ENCODE peak calls at places on chromosomes 1 and 21, in four cellular contexts. E, L, K and M are unnamed samples.

GRCh38 chr1:225923381-225923691 is 714 bp downstream of the PYCR2 start:
- DNase-seq in E (peak; percentile 66), L (no peak), K (no peak), M (no peak)

GRCh38 chr1:84835169-84835568 is 57.8 kb downstream of the LPAR3 start:
- DNase-seq in E (no peak), L (no peak), K (peak; percentile 66), M (no peak)

GRCh38 chr1:15849775-15850449 is 2.4 kb downstream of the SPEN start:
- DNase-seq in E (no peak), L (peak; percentile 64), K (peak; percentile 55), M (peak; percentile 41)

GRCh38 chr1:204286841-204287387 is 72.8 kb downstream of the PLEKHA6 start:
- DNase-seq in E (no peak), L (no peak), K (peak; percentile 86), M (no peak)

GRCh38 chr1:180785887-180786286 is 126.8 kb upstream of the KIAA1614 start:
- DNase-seq in E (no peak), L (no peak), K (no peak), M (no peak)

GRCh38 chr1:8439015-8439702 is 121.2 kb downstream of the SLC45A1 start:
- DNase-seq in E (peak; percentile 60), L (peak; percentile 71), K (peak; percentile 69), M (peak; percentile 93)

GRCh38 chr1:227328405-227329019 is 10.2 kb upstream of the CDC42BPA start:
- DNase-seq in E (no peak), L (no peak), K (no peak), M (no peak)

GRCh38 chr1:9852410-9853301 is 28.9 kb upstream of the CLSTN1 start:
- DNase-seq in E (no peak), L (no peak), K (no peak), M (no peak)

GRCh38 chr1:58966103-58966916 is 182.5 kb upstream of the JUN start:
- DNase-seq in E (no peak), L (no peak), K (no peak), M (no peak)

GRCh38 chr1:207826557-207827487 is 75.0 kb downstream of the CD46 start:
- DNase-seq in E (peak; percentile 73), L (no peak), K (peak; percentile 73), M (peak; percentile 73)

GRCh38 chr1:71561206-71561605 is 480.4 kb upstream of the ZRANB2 start:
- DNase-seq in E (no peak), L (no peak), K (no peak), M (no peak)

GRCh38 chr1:11919621-11920020 is 6.6 kb downstream of the KIAA2013 start:
- DNase-seq in E (no peak), L (no peak), K (no peak), M (no peak)

GRCh38 chr1:34985063-34985770 is at the start of gene TMEM35B:
- DNase-seq in E (peak; percentile 83), L (peak; percentile 81), K (peak; percentile 49), M (peak; percentile 58)

GRCh38 chr1:20728371-20729154 is 3.9 kb downstream of the SH2D5 start:
- DNase-seq in E (no peak), L (no peak), K (no peak), M (no peak)

GRCh38 chr1:60345621-60346020 is 272.1 kb upstream of the C1orf87 start:
- DNase-seq in E (no peak), L (no peak), K (no peak), M (no peak)

GRCh38 chr1:59006309-59006698 is 222.5 kb upstream of the JUN start:
- DNase-seq in E (no peak), L (no peak), K (no peak), M (peak; percentile 34)

GRCh38 chr1:236759252-236759859 is 35.7 kb upstream of the MTR start:
- DNase-seq in E (no peak), L (no peak), K (no peak), M (no peak)

GRCh38 chr1:181778630-181779285 is 282.8 kb downstream of the ZNF648 start:
- DNase-seq in E (no peak), L (no peak), K (no peak), M (peak; percentile 28)

GRCh38 chr1:202193614-202194327 is at the start of gene LGR6:
- DNase-seq in E (peak; percentile 64), L (peak; percentile 75), K (no peak), M (no peak)

GRCh38 chr1:64553285-64553684 is 83.4 kb downstream of the CACHD1 start:
- DNase-seq in E (no peak), L (no peak), K (no peak), M (no peak)

GRCh38 chr1:190102757-190103326 is 374.8 kb downstream of the BRINP3 start:
- DNase-seq in E (no peak), L (no peak), K (no peak), M (no peak)

GRCh38 chr1:43270421-43271095 is 775 bp downstream of the TMEM125 start:
- DNase-seq in E (peak; percentile 91), L (peak; percentile 88), K (peak; percentile 86), M (peak; percentile 96)

GRCh38 chr1:100213141-100213540 is 35.1 kb upstream of the LRRC39 start:
- DNase-seq in E (no peak), L (no peak), K (no peak), M (no peak)
- H3K36me3 ChIP-seq in E (no peaks in the 10 kb centered on the region), L (peaks cover 2% of the 10 kb centered on the region), K (peaks cover 5% of the 10 kb centered on the region), M (peaks cover 20% of the 10 kb centered on the region)

DNA sequence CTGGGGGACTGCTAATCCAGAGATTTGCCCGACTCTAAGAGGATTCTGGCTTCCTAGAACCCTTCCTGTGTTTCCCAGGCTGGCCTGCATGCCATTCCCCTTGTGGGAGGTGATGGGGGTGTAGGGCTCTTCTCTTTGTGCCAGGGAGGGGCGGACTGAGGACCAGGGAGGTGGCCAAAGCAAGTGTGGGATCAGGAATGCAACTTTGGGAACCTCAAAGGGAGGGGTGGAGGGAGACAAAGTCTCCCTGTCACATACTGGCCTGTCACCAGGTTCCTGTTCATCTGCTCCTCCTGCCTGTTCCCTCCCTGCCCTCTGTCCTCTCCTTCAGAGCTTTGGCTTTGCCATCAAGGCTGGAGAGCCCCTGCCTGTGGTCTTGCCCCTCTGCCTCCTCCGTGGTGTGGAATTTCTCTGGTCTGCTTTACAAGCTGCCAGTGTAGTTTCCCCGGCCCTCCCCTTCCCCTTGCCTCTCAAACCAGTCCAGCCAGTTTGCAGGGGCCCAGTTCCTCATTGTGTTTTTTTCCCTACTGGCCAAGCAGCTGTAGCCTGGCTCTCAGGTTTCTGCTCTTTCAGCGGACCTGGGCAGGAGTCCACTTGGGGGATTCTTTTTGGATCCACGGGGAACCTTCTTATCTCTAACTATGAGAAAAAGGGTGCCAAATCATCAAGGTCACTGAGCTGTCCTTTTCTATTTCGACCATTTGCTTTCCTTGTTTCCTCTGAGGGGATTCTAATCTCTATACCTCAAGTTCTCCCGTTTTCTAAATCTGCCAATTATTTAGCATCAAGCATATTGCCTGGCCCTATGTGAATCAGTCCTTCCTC is 1.8 kb downstream of the CGN start:
- DNase-seq in E (peak; percentile 80), L (peak; percentile 78), K (peak; percentile 90), M (peak; percentile 92)
- TF ChIP-seq POLR2A in E (peak; percentile 22), L (peak; percentile 69), K (peak; percentile 57), M (no peak)

DNA sequence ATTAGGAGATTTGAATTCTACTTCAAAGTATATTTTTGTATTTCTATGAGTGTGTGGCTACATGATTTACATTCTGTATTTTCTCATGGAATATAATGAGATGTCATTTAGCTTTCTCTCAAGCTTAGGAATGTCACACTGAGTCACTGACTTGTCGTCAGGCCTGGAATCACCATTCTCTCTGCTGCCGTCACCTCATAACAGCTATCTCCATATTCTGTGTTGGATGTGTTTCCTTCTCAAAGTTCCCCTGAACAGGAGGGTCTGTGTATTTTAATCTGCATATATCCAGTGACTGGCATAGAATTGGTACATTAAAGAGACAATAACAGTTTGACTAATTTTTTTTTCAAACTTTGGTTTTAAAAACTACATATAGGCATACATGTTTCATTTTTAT is 35.9 kb downstream of the LYPLAL1 start:
- DNase-seq in E (no peak), L (no peak), K (no peak), M (no peak)
- H3K36me3 ChIP-seq in E (no peaks in the 10 kb centered on the region), L (no peaks in the 10 kb centered on the region), K (no peaks in the 10 kb centered on the region), M (no peaks in the 10 kb centered on the region)

DNA sequence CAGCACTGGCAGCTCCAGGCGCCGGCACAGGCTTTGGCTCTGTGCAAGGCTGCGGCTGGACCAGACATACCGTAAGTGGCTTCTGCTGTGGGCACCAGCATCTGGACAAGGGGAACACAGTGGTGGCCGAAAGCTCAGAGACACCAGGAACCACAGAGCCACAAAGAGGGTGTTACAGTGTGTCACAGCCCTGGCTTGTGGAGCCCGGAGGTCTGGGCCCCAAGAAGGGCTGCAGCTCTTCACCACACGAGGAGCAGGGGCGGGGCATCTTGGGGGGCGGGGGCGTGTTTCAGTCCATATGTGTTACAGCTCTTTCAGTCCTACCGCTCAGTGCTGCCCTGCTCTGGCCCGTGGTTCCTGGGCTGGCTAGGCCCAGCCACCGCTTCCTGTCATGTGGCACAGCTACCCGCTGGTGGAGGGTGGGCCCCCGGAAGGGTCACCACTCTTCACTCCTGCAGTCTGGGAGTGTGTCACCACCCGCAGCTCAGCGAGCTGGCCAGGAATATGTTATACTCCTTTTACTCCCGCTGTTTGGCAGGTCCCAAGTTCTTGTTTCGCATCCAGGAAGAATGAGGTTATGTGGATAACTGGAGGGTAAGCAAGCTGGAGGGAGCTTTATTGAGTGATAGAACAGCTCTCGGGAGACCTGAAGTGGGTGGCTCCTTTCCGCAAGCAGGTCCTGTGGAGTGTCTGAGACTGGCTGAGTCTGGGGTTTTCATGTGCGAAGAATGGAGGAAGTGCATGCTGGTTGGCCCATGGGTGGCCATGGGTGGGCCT is 3.3 kb upstream of the LSM10 start:
- DNase-seq in E (peak; percentile 58), L (peak; percentile 83), K (no peak), M (peak; percentile 21)
- TF ChIP-seq POLR2A in E (no peak), L (peak; percentile 91), K (no peak), M (no peak)

DNA sequence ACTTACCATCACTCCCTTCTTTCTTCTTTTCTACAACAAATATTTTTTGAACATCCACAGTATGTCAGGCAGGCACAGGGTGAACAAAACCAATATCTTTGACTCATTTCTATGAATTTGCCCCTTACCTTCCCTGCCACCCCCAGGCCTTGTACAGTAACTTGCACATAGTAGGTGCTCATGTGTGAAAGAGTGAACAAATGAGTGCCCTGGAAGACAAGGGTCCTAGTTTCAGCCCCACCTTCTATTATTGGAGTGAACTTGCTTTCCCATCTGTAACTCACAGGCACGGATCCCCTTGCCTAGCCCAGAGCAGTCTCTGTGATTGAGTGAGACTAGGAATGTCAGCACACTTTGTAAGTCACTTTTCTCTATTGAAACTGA is 12.8 kb downstream of the ZDHHC18 start:
- DNase-seq in E (no peak), L (no peak), K (no peak), M (no peak)
- H3K36me3 ChIP-seq in E (no peaks in the 10 kb centered on the region), L (peaks cover 2% of the 10 kb centered on the region), K (no peaks in the 10 kb centered on the region), M (peaks cover 37% of the 10 kb centered on the region)

GRCh38 chr1:31944205-31945089 is 6.3 kb upstream of the PTP4A2 start:
- DNase-seq in E (peak; percentile 92), L (peak; percentile 93), K (peak; percentile 66), M (peak; percentile 91)
- TF ChIP-seq POLR2A in E (peak; percentile 71), L (peak; percentile 98), K (peak; percentile 7), M (peak; percentile 31)

GRCh38 chr21:32315511-32316362 is 17.1 kb downstream of the MRAP start:
- DNase-seq in E (no peak), L (no peak), K (no peak), M (no peak)
- H3K36me3 ChIP-seq in E (no peaks in the 10 kb centered on the region), L (peaks cover 32% of the 10 kb centered on the region), K (peaks cover 24% of the 10 kb centered on the region), M (peaks cover 49% of the 10 kb centered on the region)

GRCh38 chr1:145996433-145997155 is at the start of gene TXNIP:
- DNase-seq in E (peak; percentile 98), L (peak; percentile 86), K (peak; percentile 100), M (peak; percentile 99)
- TF ChIP-seq POLR2A in E (peak; percentile 99), L (peak; percentile 90), K (peak; percentile 88), M (peak; percentile 90)